ENCODE peak calls at places on chromosomes 16 and 17, in ten cellular contexts. T is D721Med; Q is endothelial cell of umbilical vein; Z is neural crest cell; O is activated CD8-positive, alpha-beta T cell treated with anti-CD3 and anti-CD28 coated beads for 36 hours; F is fibroblast of lung; B is mucosa of descending colon; L is astrocyte of the spinal cord; V is uterus; S is NB4. U is an unnamed sample.

GRCh38 chr17:79980246-79981043 is 55.2 kb downstream of the TBC1D16 start:
- DNase-seq in T (no peak), O (no peak), L (no peak), B (peak), S (no peak), F (no peak), Z (no peak), V (no peak), Q (no peak), U (no peak)

GRCh38 chr17:61731330-61731729 is 132.0 kb downstream of the BRIP1 start:
- DNase-seq in O (no peak), S (no peak), B (no peak), Q (peak), V (no peak), L (no peak), Z (no peak), F (no peak), T (no peak), U (no peak)

GRCh38 chr17:37701424-37702020 is 43.3 kb downstream of the HNF1B start:
- DNase-seq in L (no peak), Z (peak), F (peak), S (peak), T (no peak), B (peak), O (peak), Q (peak), V (no peak), U (peak)

GRCh38 chr17:32927724-32928526 is at the start of gene TMEM98:
- DNase-seq in V (peak), B (peak), Q (no peak), O (peak), Z (peak), F (peak), L (no peak), T (no peak), S (no peak), U (peak)

GRCh38 chr17:50835563-50836231 is at the start of gene WFIKKN2:
- DNase-seq in V (no peak), S (no peak), Z (no peak), O (no peak), B (no peak), F (no peak), Q (no peak), L (no peak), T (no peak), U (no peak)

GRCh38 chr16:4021070-4021779 is 95.0 kb downstream of the ADCY9 start:
- DNase-seq in F (no peak), Z (no peak), V (no peak), Q (no peak), L (no peak), S (no peak), T (no peak), B (peak), O (no peak), U (no peak)

GRCh38 chr17:11612956-11613355 is 14.7 kb downstream of the DNAH9 start:
- DNase-seq in O (no peak), L (no peak), F (no peak), Q (no peak), S (no peak), B (no peak), Z (no peak), V (no peak), T (no peak), U (no peak)

GRCh38 chr16:72033437-72033836 is 20.9 kb upstream of the HP start:
- DNase-seq in T (no peak), F (no peak), L (no peak), O (no peak), Q (peak), B (no peak), Z (no peak), S (no peak), V (no peak), U (no peak)

GRCh38 chr16:2340564-2341455 is at the start of gene ABCA3:
- DNase-seq in Z (peak), Q (peak), O (peak), F (peak), B (peak), S (peak), V (peak), L (peak), T (peak), U (peak)

GRCh38 chr17:49787932-49788442 is 494 bp upstream of the KAT7 start:
- DNase-seq in L (no peak), Z (peak), B (no peak), O (peak), T (no peak), Q (no peak), F (no peak), V (no peak), S (peak), U (no peak)

GRCh38 chr16:17161034-17161433 is 309.7 kb downstream of the XYLT1 start:
- DNase-seq in B (no peak), O (no peak), T (no peak), L (no peak), Z (peak), F (no peak), Q (no peak), S (no peak), V (no peak), U (no peak)

GRCh38 chr17:82859431-82860403 is 19.9 kb upstream of the ZNF750 start:
- DNase-seq in T (no peak), V (peak), Z (peak), L (peak), Q (peak), O (peak), S (peak), B (peak), F (no peak), U (peak)

GRCh38 chr17:9878791-9879525 is 26.1 kb downstream of the RCVRN start:
- DNase-seq in L (peak), T (no peak), B (no peak), V (no peak), O (no peak), Q (no peak), Z (no peak), F (peak), S (peak), U (no peak)

GRCh38 chr17:81951785-81952684 is 5.0 kb upstream of the MYADML2 start:
- DNase-seq in Q (no peak), B (no peak), F (no peak), L (no peak), S (no peak), Z (no peak), T (no peak), V (no peak), O (no peak), U (no peak)

GRCh38 chr16:72856797-72857196 is 191.1 kb downstream of the ZFHX3 start:
- DNase-seq in S (peak), V (no peak), T (no peak), F (no peak), Q (no peak), B (no peak), L (no peak), O (peak), Z (no peak), U (peak)

GRCh38 chr16:27779719-27780161 is 229.8 kb downstream of the KATNIP start:
- DNase-seq in F (peak), B (no peak), Z (peak), L (peak), T (no peak), Q (no peak), O (no peak), V (peak), S (no peak), U (peak)

GRCh38 chr17:34979153-34979552 is 1.2 kb upstream of the LIG3 start:
- DNase-seq in S (no peak), O (no peak), Q (no peak), V (no peak), L (no peak), B (no peak), F (no peak), Z (no peak), T (no peak), U (no peak)

GRCh38 chr16:3643095-3643730 is 11.3 kb upstream of the DNASE1 start:
- DNase-seq in L (no peak), S (no peak), O (no peak), Q (no peak), F (no peak), Z (no peak), B (no peak), T (no peak), V (no peak), U (no peak)

GRCh38 chr17:6555331-6556120 is 829 bp downstream of the PITPNM3 start:
- DNase-seq in Q (peak), L (peak), F (no peak), O (peak), S (peak), Z (no peak), B (peak), V (no peak), T (no peak), U (no peak)

GRCh38 chr17:5467416-5467815 is 1.4 kb downstream of the DHX33 start:
- DNase-seq in Z (no peak), Q (peak), O (no peak), B (no peak), L (no peak), T (no peak), V (no peak), F (no peak), S (no peak), U (no peak)

GRCh38 chr17:8162232-8162996 is at the start of gene VAMP2:
- DNase-seq in Z (peak), Q (peak), F (peak), T (no peak), O (peak), S (peak), B (peak), L (peak), V (peak), U (peak)

GRCh38 chr17:29076087-29076486 is 33.1 kb downstream of the PIPOX start:
- DNase-seq in F (no peak), O (no peak), Z (no peak), V (no peak), Q (no peak), B (no peak), S (no peak), T (no peak), L (no peak), U (no peak)

GRCh38 chr17:83147285-83147684 is 67.9 kb downstream of the METRNL start:
- DNase-seq in Z (no peak), T (no peak), O (no peak), S (no peak), B (no peak), V (no peak), L (no peak), F (no peak), Q (no peak), U (no peak)

GRCh38 chr17:73548620-73549311 is 95.5 kb downstream of the SDK2 start:
- DNase-seq in V (no peak), F (no peak), T (no peak), B (no peak), L (no peak), Q (no peak), Z (no peak), O (no peak), S (no peak), U (no peak)

GRCh38 chr17:81722184-81723120 is 10.4 kb downstream of the SLC25A10 start:
- DNase-seq in T (no peak), V (no peak), Z (no peak), B (peak), O (no peak), L (no peak), S (peak), F (peak), Q (no peak), U (peak)

GRCh38 chr17:40526668-40527067 is 25.2 kb upstream of the TNS4 start:
- DNase-seq in S (no peak), T (no peak), V (peak), Q (no peak), O (no peak), Z (no peak), F (peak), B (no peak), L (no peak), U (no peak)

GRCh38 chr17:14057591-14057990 is 11.7 kb upstream of the COX10 start:
- DNase-seq in L (no peak), T (no peak), O (no peak), S (no peak), F (no peak), Z (no peak), V (no peak), B (no peak), Q (no peak), U (peak)

GRCh38 chr16:58678716-58679115 is 5.9 kb downstream of the SLC38A7 start:
- DNase-seq in Q (no peak), T (no peak), L (no peak), B (no peak), V (no peak), F (peak), Z (no peak), S (no peak), O (peak), U (peak)

GRCh38 chr16:65500007-65500406 is 378.1 kb upstream of the CDH11 start:
- DNase-seq in S (no peak), Z (no peak), T (no peak), O (no peak), V (no peak), Q (no peak), L (no peak), F (no peak), B (no peak), U (no peak)

GRCh38 chr16:30064746-30065111 is 831 bp upstream of the ALDOA start:
- DNase-seq in B (no peak), Q (no peak), Z (no peak), S (no peak), V (peak), O (no peak), L (no peak), T (no peak), F (no peak), U (no peak)

GRCh38 chr17:20273741-20274500 is 193.4 kb downstream of the LGALS9B start:
- DNase-seq in T (no peak), B (no peak), S (no peak), Q (no peak), V (no peak), F (no peak), L (no peak), O (peak), Z (no peak), U (no peak)

GRCh38 chr17:3385869-3386816 is at the start of gene OR3A2:
- DNase-seq in O (peak), F (no peak), T (no peak), B (no peak), S (no peak), Z (no peak), V (no peak), L (no peak), Q (no peak), U (no peak)

DNA sequence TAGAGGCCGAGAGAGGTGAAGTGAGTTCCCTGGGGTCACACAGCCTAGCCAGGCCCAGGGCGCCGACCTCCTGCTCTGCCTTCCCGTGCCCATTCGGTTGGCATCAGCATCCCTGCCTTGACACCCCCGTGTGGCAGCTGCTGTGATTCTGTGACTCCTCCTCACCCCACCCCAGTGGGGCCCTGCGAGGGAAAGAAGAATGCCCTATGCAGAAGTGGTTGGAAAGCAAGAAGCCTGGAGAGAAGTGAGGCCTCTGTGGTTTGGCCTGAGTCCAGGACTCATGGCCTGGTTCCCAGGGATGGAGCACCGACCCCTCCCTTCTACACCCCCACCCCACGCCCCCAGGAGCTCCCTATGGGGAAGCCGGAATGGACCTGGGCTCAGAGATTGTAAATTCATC is 296.2 kb downstream of the SEC14L1 start:
- DNase-seq in L (peak), V (no peak), Q (no peak), S (peak), B (no peak), Z (no peak), F (peak), O (no peak), T (no peak), U (peak)
- TF ChIP-seq CTCF in L (no peak), V (no peak), Q (no peak), S (no peak), B (no peak), Z (no peak), F (no peak), O (no peak), T (no peak), U (no peak)

GRCh38 chr16:85979605-85980004 is 80.6 kb downstream of the IRF8 start:
- DNase-seq in S (no peak), Q (no peak), F (no peak), B (peak), Z (no peak), O (no peak), V (no peak), L (no peak), T (no peak), U (no peak)
- TF ChIP-seq CTCF in S (no peak), Q (no peak), F (no peak), B (peak), Z (no peak), O (no peak), V (no peak), L (no peak), T (no peak), U (no peak)

GRCh38 chr16:50839356-50839755 is 97.5 kb downstream of the CYLD start:
- DNase-seq in S (no peak), B (no peak), O (no peak), Z (no peak), F (no peak), Q (no peak), T (no peak), L (no peak), V (no peak), U (no peak)

GRCh38 chr16:50838885-50839284 is 97.0 kb downstream of the CYLD start:
- DNase-seq in Q (no peak), Z (no peak), F (no peak), T (no peak), O (no peak), V (no peak), L (no peak), B (no peak), S (no peak), U (no peak)

GRCh38 chr16:50842013-50842505 is 100.2 kb downstream of the CYLD start:
- DNase-seq in T (no peak), O (no peak), Q (no peak), V (no peak), F (no peak), L (no peak), S (no peak), B (no peak), Z (no peak), U (no peak)

GRCh38 chr16:50841081-50841886 is 99.4 kb downstream of the CYLD start:
- DNase-seq in T (no peak), S (peak), F (no peak), B (no peak), L (no peak), Z (no peak), O (peak), Q (no peak), V (no peak), U (peak)

GRCh38 chr16:50839920-50840729 is 98.2 kb downstream of the CYLD start:
- DNase-seq in Z (no peak), Q (no peak), F (no peak), T (no peak), O (peak), L (no peak), V (no peak), B (no peak), S (peak), U (no peak)
- TF ChIP-seq CTCF in Z (no peak), Q (no peak), F (no peak), T (no peak), O (no peak), L (no peak), V (no peak), B (no peak), S (no peak), U (no peak)

GRCh38 chr17:16302856-16303255 is 50.4 kb downstream of the CENPV start:
- DNase-seq in O (no peak), V (no peak), Q (no peak), B (no peak), S (no peak), L (no peak), T (no peak), Z (no peak), F (no peak), U (no peak)

GRCh38 chr17:16301963-16302855 is 51.1 kb downstream of the CENPV start:
- DNase-seq in Q (no peak), T (no peak), O (no peak), V (no peak), Z (no peak), F (peak), B (no peak), S (no peak), L (no peak), U (no peak)

GRCh38 chr17:16300554-16300953 is 52.7 kb downstream of the CENPV start:
- DNase-seq in L (no peak), Q (no peak), B (no peak), T (no peak), S (no peak), F (no peak), O (no peak), V (no peak), Z (no peak), U (no peak)

GRCh38 chr17:16304832-16305231 is 48.4 kb downstream of the CENPV start:
- DNase-seq in B (no peak), Z (peak), S (peak), F (peak), Q (peak), V (no peak), T (no peak), L (no peak), O (peak), U (peak)
- TF ChIP-seq CTCF in B (no peak), Z (peak), S (peak), F (peak), Q (peak), V (no peak), T (peak), L (peak), O (peak), U (peak)

DNA sequence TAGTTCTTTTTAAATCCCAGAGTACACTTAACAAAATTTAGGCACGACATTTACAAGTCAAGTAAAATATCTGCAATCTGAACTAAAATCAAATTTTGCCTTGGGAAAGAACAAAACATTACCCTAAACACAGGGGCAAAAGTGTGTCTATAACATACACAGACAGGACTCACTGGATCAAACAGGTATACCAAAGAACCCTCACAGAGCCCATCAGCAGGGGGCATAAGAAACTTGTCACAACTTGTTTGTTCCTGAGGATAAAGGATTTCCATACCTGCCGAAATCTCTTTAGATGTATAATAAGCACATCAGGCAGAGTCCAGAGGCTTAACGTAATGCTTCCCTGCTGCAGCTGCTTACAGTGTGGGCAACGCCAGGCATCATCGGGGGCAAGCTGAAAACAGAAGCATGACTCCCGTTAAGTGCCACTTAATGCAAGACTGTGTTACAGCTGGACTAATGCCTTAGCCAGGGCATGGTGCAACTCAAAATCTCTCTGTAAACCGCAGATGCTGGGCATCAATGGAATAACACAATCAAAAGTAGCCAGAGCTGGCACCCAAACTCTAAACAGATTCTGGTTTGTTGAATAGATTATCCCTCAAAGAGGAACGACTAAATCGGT is 67.0 kb downstream of the USP31 start:
- DNase-seq in O (no peak), Z (no peak), F (no peak), V (no peak), L (no peak), B (no peak), Q (no peak), S (no peak), T (no peak), U (peak)
- TF ChIP-seq CTCF in O (no peak), Z (no peak), F (no peak), V (no peak), L (no peak), B (no peak), Q (no peak), S (no peak), T (no peak), U (peak)

GRCh38 chr17:76704799-76705198 is 6.0 kb downstream of the MXRA7 start:
- DNase-seq in O (no peak), V (no peak), S (no peak), Q (no peak), L (no peak), T (no peak), B (no peak), Z (no peak), F (no peak), U (no peak)
- TF ChIP-seq CTCF in O (no peak), V (no peak), S (no peak), Q (no peak), L (peak), T (no peak), B (no peak), Z (no peak), F (no peak), U (no peak)

GRCh38 chr17:76585649-76586593 is at the start of gene ST6GALNAC2:
- DNase-seq in L (peak), T (no peak), S (peak), F (peak), Z (peak), V (peak), Q (peak), B (peak), O (peak), U (peak)
- TF ChIP-seq CTCF in L (peak), T (peak), S (no peak), F (no peak), Z (peak), V (peak), Q (peak), B (no peak), O (no peak), U (peak)

U was measured in fibroblast of pulmonary artery.